ENCODE peak calls at places on chromosomes 12 and 14, in five cellular contexts. One of them, this sample, is unnamed.

GRCh38 chr12:47080725-47081502 is 1.2 kb upstream of the AMIGO2 start:
- DNase-seq in foreskin fibroblast: peak
- DNase-seq in AG04450: no peak
- DNase-seq in CD8-positive, alpha-beta T cell: no peak
- DNase-seq in neural progenitor cell: peak
- DNase-seq in this sample: no peak

GRCh38 chr14:67358914-67359313 is 690 bp downstream of the ATP6V1D start:
- DNase-seq in foreskin fibroblast: no peak
- DNase-seq in AG04450: no peak
- DNase-seq in CD8-positive, alpha-beta T cell: no peak
- DNase-seq in neural progenitor cell: peak
- DNase-seq in this sample: no peak

GRCh38 chr14:56168007-56168616 is 49.9 kb downstream of the PELI2 start:
- DNase-seq in foreskin fibroblast: no peak
- DNase-seq in AG04450: no peak
- DNase-seq in CD8-positive, alpha-beta T cell: no peak
- DNase-seq in neural progenitor cell: no peak
- DNase-seq in this sample: no peak

GRCh38 chr12:64404470-64405446 is 566 bp downstream of the XPOT start:
- DNase-seq in foreskin fibroblast: peak
- DNase-seq in AG04450: peak
- DNase-seq in CD8-positive, alpha-beta T cell: peak
- DNase-seq in neural progenitor cell: no peak
- DNase-seq in this sample: peak

GRCh38 chr12:3304436-3305135 is 186.4 kb upstream of the PRMT8 start:
- DNase-seq in foreskin fibroblast: peak
- DNase-seq in AG04450: peak
- DNase-seq in CD8-positive, alpha-beta T cell: no peak
- DNase-seq in neural progenitor cell: no peak
- DNase-seq in this sample: peak

GRCh38 chr12:332581-333205 is 56.4 kb downstream of the KDM5A start:
- DNase-seq in foreskin fibroblast: no peak
- DNase-seq in AG04450: no peak
- DNase-seq in CD8-positive, alpha-beta T cell: no peak
- DNase-seq in neural progenitor cell: no peak
- DNase-seq in this sample: no peak

GRCh38 chr14:54652188-54652889 is 85.4 kb downstream of the SAMD4A start:
- DNase-seq in foreskin fibroblast: peak
- DNase-seq in AG04450: peak
- DNase-seq in CD8-positive, alpha-beta T cell: no peak
- DNase-seq in neural progenitor cell: peak
- DNase-seq in this sample: peak

GRCh38 chr14:48670939-48671338 is 915.2 kb downstream of the RPS29 start:
- DNase-seq in foreskin fibroblast: no peak
- DNase-seq in AG04450: no peak
- DNase-seq in CD8-positive, alpha-beta T cell: no peak
- DNase-seq in neural progenitor cell: no peak
- DNase-seq in this sample: no peak

GRCh38 chr12:3869860-3870259 is 3.3 kb downstream of the PARP11 start:
- DNase-seq in foreskin fibroblast: no peak
- DNase-seq in AG04450: no peak
- DNase-seq in CD8-positive, alpha-beta T cell: no peak
- DNase-seq in neural progenitor cell: no peak
- DNase-seq in this sample: no peak

GRCh38 chr14:94113908-94114588 is 3.5 kb downstream of the IFI27 start:
- DNase-seq in foreskin fibroblast: peak
- DNase-seq in AG04450: no peak
- DNase-seq in CD8-positive, alpha-beta T cell: no peak
- DNase-seq in neural progenitor cell: no peak
- DNase-seq in this sample: no peak

GRCh38 chr12:25449007-25449406 is 104.1 kb downstream of the LMNTD1 start:
- DNase-seq in foreskin fibroblast: no peak
- DNase-seq in AG04450: no peak
- DNase-seq in CD8-positive, alpha-beta T cell: no peak
- DNase-seq in neural progenitor cell: no peak
- DNase-seq in this sample: no peak

GRCh38 chr12:53174881-53175491 is 5.5 kb upstream of the ZNF740 start:
- DNase-seq in foreskin fibroblast: peak
- DNase-seq in AG04450: no peak
- DNase-seq in CD8-positive, alpha-beta T cell: no peak
- DNase-seq in neural progenitor cell: peak
- DNase-seq in this sample: no peak

GRCh38 chr12:110012659-110013058 is 13.4 kb downstream of the ANKRD13A start:
- DNase-seq in foreskin fibroblast: no peak
- DNase-seq in AG04450: no peak
- DNase-seq in CD8-positive, alpha-beta T cell: no peak
- DNase-seq in neural progenitor cell: no peak
- DNase-seq in this sample: no peak

GRCh38 chr12:110007874-110008273 is 8.6 kb downstream of the ANKRD13A start:
- DNase-seq in foreskin fibroblast: no peak
- DNase-seq in AG04450: no peak
- DNase-seq in CD8-positive, alpha-beta T cell: no peak
- DNase-seq in neural progenitor cell: no peak
- DNase-seq in this sample: no peak

GRCh38 chr12:110010853-110011835 is 11.9 kb downstream of the ANKRD13A start:
- DNase-seq in foreskin fibroblast: no peak
- DNase-seq in AG04450: no peak
- DNase-seq in CD8-positive, alpha-beta T cell: no peak
- DNase-seq in neural progenitor cell: no peak
- DNase-seq in this sample: no peak

GRCh38 chr12:110015132-110015531 is 15.9 kb downstream of the ANKRD13A start:
- DNase-seq in foreskin fibroblast: no peak
- DNase-seq in AG04450: no peak
- DNase-seq in CD8-positive, alpha-beta T cell: no peak
- DNase-seq in neural progenitor cell: no peak
- DNase-seq in this sample: no peak

DNA sequence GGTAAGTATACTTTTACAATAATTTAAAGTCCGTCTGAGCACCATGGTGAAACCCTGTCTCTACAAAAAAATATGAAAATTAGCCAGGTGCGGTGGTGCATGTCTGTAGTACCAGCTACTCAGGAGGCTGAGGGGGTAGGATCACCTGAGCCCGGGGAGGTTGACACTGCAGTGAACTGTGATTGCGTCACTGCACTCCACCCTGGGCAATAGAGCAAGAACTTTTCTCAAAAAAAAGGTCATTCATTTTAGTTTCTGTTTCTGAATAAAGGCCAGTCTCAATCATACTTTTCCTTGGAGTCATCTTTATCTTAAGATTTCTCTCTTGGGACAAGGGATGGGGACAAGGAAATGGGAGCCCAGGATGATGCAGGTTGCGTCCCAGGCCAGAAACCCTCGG is 12.9 kb downstream of the ANKRD13A start:
- DNase-seq in foreskin fibroblast: peak
- DNase-seq in AG04450: no peak
- DNase-seq in CD8-positive, alpha-beta T cell: no peak
- DNase-seq in neural progenitor cell: no peak
- DNase-seq in this sample: no peak
- H3K4me3 ChIP-seq in foreskin fibroblast: no peak
- H3K4me3 ChIP-seq in AG04450: no peak
- H3K4me3 ChIP-seq in CD8-positive, alpha-beta T cell: no peak
- H3K4me3 ChIP-seq in neural progenitor cell: no peak
- H3K4me3 ChIP-seq in this sample: no peak

GRCh38 chr14:95197498-95198010 is 40.2 kb upstream of the DICER1 start:
- DNase-seq in foreskin fibroblast: no peak
- DNase-seq in AG04450: no peak
- DNase-seq in CD8-positive, alpha-beta T cell: no peak
- DNase-seq in neural progenitor cell: peak
- DNase-seq in this sample: no peak

GRCh38 chr14:95196826-95197497 is 39.6 kb upstream of the DICER1 start:
- DNase-seq in foreskin fibroblast: no peak
- DNase-seq in AG04450: no peak
- DNase-seq in CD8-positive, alpha-beta T cell: no peak
- DNase-seq in neural progenitor cell: no peak
- DNase-seq in this sample: no peak

GRCh38 chr14:95195031-95195430 is 37.7 kb upstream of the DICER1 start:
- DNase-seq in foreskin fibroblast: no peak
- DNase-seq in AG04450: no peak
- DNase-seq in CD8-positive, alpha-beta T cell: no peak
- DNase-seq in neural progenitor cell: no peak
- DNase-seq in this sample: no peak

GRCh38 chr14:95198320-95198719 is 41.0 kb upstream of the DICER1 start:
- DNase-seq in foreskin fibroblast: no peak
- DNase-seq in AG04450: no peak
- DNase-seq in CD8-positive, alpha-beta T cell: no peak
- DNase-seq in neural progenitor cell: no peak
- DNase-seq in this sample: no peak

GRCh38 chr14:95196268-95196667 is 38.9 kb upstream of the DICER1 start:
- DNase-seq in foreskin fibroblast: no peak
- DNase-seq in AG04450: no peak
- DNase-seq in CD8-positive, alpha-beta T cell: no peak
- DNase-seq in neural progenitor cell: no peak
- DNase-seq in this sample: no peak
- TF ChIP-seq CTCF in foreskin fibroblast: no peak
- TF ChIP-seq CTCF in AG04450: peak
- TF ChIP-seq CTCF in CD8-positive, alpha-beta T cell: peak
- TF ChIP-seq CTCF in neural progenitor cell: peak
- TF ChIP-seq CTCF in this sample: no peak

DNA sequence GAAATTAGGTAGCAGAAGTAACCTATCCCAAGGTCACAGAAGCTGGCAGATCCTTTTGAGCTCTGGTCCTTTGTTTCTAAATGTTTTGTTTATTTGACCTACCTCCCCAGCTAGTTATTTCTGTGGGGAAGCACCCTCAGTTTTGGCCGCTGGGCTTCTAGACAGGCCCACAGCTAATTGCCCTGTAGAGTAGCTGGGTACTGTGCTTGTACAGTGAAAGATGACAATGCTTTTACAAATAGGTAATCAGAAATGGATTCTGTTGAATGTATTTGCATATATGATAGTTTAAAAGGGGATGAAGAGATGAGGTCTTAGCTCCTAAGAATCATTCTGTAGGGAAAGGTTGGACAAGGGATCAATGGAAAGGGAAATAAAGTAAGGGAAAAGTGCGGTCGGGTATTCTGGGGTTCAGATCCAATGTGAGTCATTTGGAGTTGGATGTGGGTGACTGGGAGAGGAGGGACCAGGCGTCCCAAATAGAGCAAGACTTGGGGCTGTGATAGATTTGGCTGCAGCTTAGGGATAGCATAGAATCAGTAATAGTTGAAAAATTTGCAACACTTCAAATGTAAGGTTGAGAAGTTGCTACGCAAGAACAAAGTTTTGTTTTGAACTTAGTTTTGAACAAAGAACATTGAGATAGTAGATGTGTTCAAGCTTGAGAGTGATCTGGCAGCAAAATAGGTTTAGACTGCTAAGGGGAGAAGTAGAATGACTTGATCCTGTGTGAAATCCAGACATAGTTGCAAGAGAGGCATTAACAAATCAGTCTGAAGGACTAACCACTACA is 3.7 kb downstream of the NUDT4 start:
- DNase-seq in foreskin fibroblast: no peak
- DNase-seq in AG04450: no peak
- DNase-seq in CD8-positive, alpha-beta T cell: no peak
- DNase-seq in neural progenitor cell: no peak
- DNase-seq in this sample: no peak
- H3K4me3 ChIP-seq in foreskin fibroblast: peak
- H3K4me3 ChIP-seq in AG04450: peak
- H3K4me3 ChIP-seq in CD8-positive, alpha-beta T cell: no peak
- H3K4me3 ChIP-seq in neural progenitor cell: peak
- H3K4me3 ChIP-seq in this sample: peak

GRCh38 chr12:27012239-27012981 is 1.8 kb downstream of the TM7SF3 start:
- DNase-seq in foreskin fibroblast: no peak
- DNase-seq in AG04450: no peak
- DNase-seq in CD8-positive, alpha-beta T cell: no peak
- DNase-seq in neural progenitor cell: no peak
- DNase-seq in this sample: no peak

GRCh38 chr12:27014085-27014858 is at the start of gene TM7SF3:
- DNase-seq in foreskin fibroblast: peak
- DNase-seq in AG04450: peak
- DNase-seq in CD8-positive, alpha-beta T cell: peak
- DNase-seq in neural progenitor cell: peak
- DNase-seq in this sample: no peak

GRCh38 chr12:27014859-27015729 is 910 bp upstream of the TM7SF3 start:
- DNase-seq in foreskin fibroblast: no peak
- DNase-seq in AG04450: no peak
- DNase-seq in CD8-positive, alpha-beta T cell: no peak
- DNase-seq in neural progenitor cell: no peak
- DNase-seq in this sample: no peak

GRCh38 chr12:27013606-27014084 is 539 bp downstream of the TM7SF3 start:
- DNase-seq in foreskin fibroblast: peak
- DNase-seq in AG04450: no peak
- DNase-seq in CD8-positive, alpha-beta T cell: peak
- DNase-seq in neural progenitor cell: peak
- DNase-seq in this sample: no peak

DNA sequence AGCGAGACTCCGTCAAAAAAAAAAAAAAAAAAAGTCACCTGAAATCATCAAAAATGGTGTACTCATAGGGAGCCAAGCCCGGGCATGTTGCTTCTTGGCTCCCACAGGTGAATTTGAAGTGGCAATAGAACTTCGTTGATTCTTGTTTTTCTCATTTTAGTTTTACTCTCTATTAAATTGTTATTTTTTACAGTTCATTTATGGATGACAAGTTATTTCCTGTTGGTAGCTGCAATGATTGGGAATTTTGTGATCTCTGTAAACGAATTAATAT is 1.3 kb downstream of the TM7SF3 start:
- DNase-seq in foreskin fibroblast: no peak
- DNase-seq in AG04450: no peak
- DNase-seq in CD8-positive, alpha-beta T cell: no peak
- DNase-seq in neural progenitor cell: no peak
- DNase-seq in this sample: no peak
- TF ChIP-seq CTCF in foreskin fibroblast: no peak
- TF ChIP-seq CTCF in AG04450: no peak
- TF ChIP-seq CTCF in CD8-positive, alpha-beta T cell: no peak
- TF ChIP-seq CTCF in neural progenitor cell: no peak
- TF ChIP-seq CTCF in this sample: no peak

DNA sequence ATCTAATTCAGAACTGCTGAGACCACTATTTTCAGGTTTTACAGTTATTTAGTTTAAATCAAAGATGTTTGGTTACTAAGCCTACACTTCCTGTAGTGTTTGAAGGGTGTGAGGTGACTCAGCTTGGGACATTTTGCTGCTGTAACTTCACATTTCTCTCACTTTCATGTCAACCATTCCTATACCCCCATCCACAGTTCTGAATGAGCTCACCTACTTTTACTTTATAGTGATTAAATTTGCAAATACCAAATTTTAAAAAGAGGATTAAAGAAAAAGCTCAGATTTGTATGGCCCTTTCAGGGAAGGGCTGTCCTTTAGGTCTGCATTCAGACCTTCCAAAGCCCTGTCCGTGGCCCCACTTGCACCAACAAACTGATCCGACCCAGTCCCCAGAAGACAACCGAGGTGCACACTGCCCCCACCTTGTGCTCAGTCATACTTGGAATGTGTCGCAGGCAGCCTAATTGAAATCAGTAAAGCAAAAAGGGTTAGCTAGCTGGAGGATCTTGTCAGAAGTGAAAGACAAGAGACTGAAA is 174.4 kb downstream of the MON2 start:
- DNase-seq in foreskin fibroblast: peak
- DNase-seq in AG04450: no peak
- DNase-seq in CD8-positive, alpha-beta T cell: no peak
- DNase-seq in neural progenitor cell: no peak
- DNase-seq in this sample: no peak
- H3K4me3 ChIP-seq in foreskin fibroblast: no peak
- H3K4me3 ChIP-seq in AG04450: no peak
- H3K4me3 ChIP-seq in CD8-positive, alpha-beta T cell: no peak
- H3K4me3 ChIP-seq in neural progenitor cell: no peak
- H3K4me3 ChIP-seq in this sample: no peak